ENCODE peak calls at places on chromosomes 12 and 14, in seven cellular contexts. One of them, this sample, is unnamed.

GRCh38 chr12:119842380-119842779 is 34.7 kb downstream of the CIT start:
- DNase-seq in Peyer's patch: no peak
- DNase-seq in CD4-positive, alpha-beta T cell: no peak
- DNase-seq in fibroblast of the aortic adventitia: no peak
- DNase-seq in NT2/D1: no peak
- DNase-seq in stimulated activated CD4-positive, alpha-beta T cell treated with anti-CD3 and anti-CD28 coated beads, Interleukin-1b, Interleukin-23, amount 100 ng/mL, for 1 hour: no peak
- DNase-seq in stimulated activated CD8-positive, alpha-beta memory T cell treated with anti-CD3 and anti-CD28 coated beads, Interleukin-4, amount 100 ng/mL, for 1 hour: no peak
- DNase-seq in this sample: no peak

GRCh38 chr14:78403278-78403815 is 233.2 kb downstream of the NRXN3 start:
- DNase-seq in Peyer's patch: no peak
- DNase-seq in CD4-positive, alpha-beta T cell: no peak
- DNase-seq in fibroblast of the aortic adventitia: peak
- DNase-seq in NT2/D1: no peak
- DNase-seq in stimulated activated CD4-positive, alpha-beta T cell treated with anti-CD3 and anti-CD28 coated beads, Interleukin-1b, Interleukin-23, amount 100 ng/mL, for 1 hour: no peak
- DNase-seq in stimulated activated CD8-positive, alpha-beta memory T cell treated with anti-CD3 and anti-CD28 coated beads, Interleukin-4, amount 100 ng/mL, for 1 hour: no peak
- DNase-seq in this sample: no peak

GRCh38 chr14:68627868-68628604 is 164.8 kb downstream of the ZFP36L1 start:
- DNase-seq in Peyer's patch: peak
- DNase-seq in CD4-positive, alpha-beta T cell: peak
- DNase-seq in fibroblast of the aortic adventitia: no peak
- DNase-seq in NT2/D1: peak
- DNase-seq in stimulated activated CD4-positive, alpha-beta T cell treated with anti-CD3 and anti-CD28 coated beads, Interleukin-1b, Interleukin-23, amount 100 ng/mL, for 1 hour: peak
- DNase-seq in stimulated activated CD8-positive, alpha-beta memory T cell treated with anti-CD3 and anti-CD28 coated beads, Interleukin-4, amount 100 ng/mL, for 1 hour: peak
- DNase-seq in this sample: peak

GRCh38 chr12:1834186-1834925 is 14.0 kb downstream of the LRTM2 start:
- DNase-seq in Peyer's patch: no peak
- DNase-seq in CD4-positive, alpha-beta T cell: no peak
- DNase-seq in fibroblast of the aortic adventitia: no peak
- DNase-seq in NT2/D1: no peak
- DNase-seq in stimulated activated CD4-positive, alpha-beta T cell treated with anti-CD3 and anti-CD28 coated beads, Interleukin-1b, Interleukin-23, amount 100 ng/mL, for 1 hour: no peak
- DNase-seq in stimulated activated CD8-positive, alpha-beta memory T cell treated with anti-CD3 and anti-CD28 coated beads, Interleukin-4, amount 100 ng/mL, for 1 hour: no peak
- DNase-seq in this sample: no peak

GRCh38 chr12:56224954-56225353 is 812 bp downstream of the NABP2 start:
- DNase-seq in Peyer's patch: no peak
- DNase-seq in CD4-positive, alpha-beta T cell: no peak
- DNase-seq in fibroblast of the aortic adventitia: no peak
- DNase-seq in NT2/D1: no peak
- DNase-seq in stimulated activated CD4-positive, alpha-beta T cell treated with anti-CD3 and anti-CD28 coated beads, Interleukin-1b, Interleukin-23, amount 100 ng/mL, for 1 hour: no peak
- DNase-seq in stimulated activated CD8-positive, alpha-beta memory T cell treated with anti-CD3 and anti-CD28 coated beads, Interleukin-4, amount 100 ng/mL, for 1 hour: no peak
- DNase-seq in this sample: no peak

GRCh38 chr12:88334271-88334670 is 192.2 kb downstream of the TMTC3 start:
- DNase-seq in Peyer's patch: no peak
- DNase-seq in CD4-positive, alpha-beta T cell: no peak
- DNase-seq in fibroblast of the aortic adventitia: peak
- DNase-seq in NT2/D1: no peak
- DNase-seq in stimulated activated CD4-positive, alpha-beta T cell treated with anti-CD3 and anti-CD28 coated beads, Interleukin-1b, Interleukin-23, amount 100 ng/mL, for 1 hour: no peak
- DNase-seq in stimulated activated CD8-positive, alpha-beta memory T cell treated with anti-CD3 and anti-CD28 coated beads, Interleukin-4, amount 100 ng/mL, for 1 hour: no peak
- DNase-seq in this sample: no peak

GRCh38 chr14:32709072-32709471 is 229.6 kb upstream of the NPAS3 start:
- DNase-seq in Peyer's patch: no peak
- DNase-seq in CD4-positive, alpha-beta T cell: no peak
- DNase-seq in fibroblast of the aortic adventitia: peak
- DNase-seq in NT2/D1: no peak
- DNase-seq in stimulated activated CD4-positive, alpha-beta T cell treated with anti-CD3 and anti-CD28 coated beads, Interleukin-1b, Interleukin-23, amount 100 ng/mL, for 1 hour: no peak
- DNase-seq in stimulated activated CD8-positive, alpha-beta memory T cell treated with anti-CD3 and anti-CD28 coated beads, Interleukin-4, amount 100 ng/mL, for 1 hour: no peak
- DNase-seq in this sample: no peak

GRCh38 chr14:55699131-55700057 is 119.4 kb downstream of the KTN1 start:
- DNase-seq in Peyer's patch: no peak
- DNase-seq in CD4-positive, alpha-beta T cell: no peak
- DNase-seq in fibroblast of the aortic adventitia: peak
- DNase-seq in NT2/D1: peak
- DNase-seq in stimulated activated CD4-positive, alpha-beta T cell treated with anti-CD3 and anti-CD28 coated beads, Interleukin-1b, Interleukin-23, amount 100 ng/mL, for 1 hour: no peak
- DNase-seq in stimulated activated CD8-positive, alpha-beta memory T cell treated with anti-CD3 and anti-CD28 coated beads, Interleukin-4, amount 100 ng/mL, for 1 hour: no peak
- DNase-seq in this sample: no peak

GRCh38 chr14:39374846-39375245 is 57.4 kb downstream of the FBXO33 start:
- DNase-seq in Peyer's patch: no peak
- DNase-seq in CD4-positive, alpha-beta T cell: no peak
- DNase-seq in fibroblast of the aortic adventitia: peak
- DNase-seq in NT2/D1: no peak
- DNase-seq in stimulated activated CD4-positive, alpha-beta T cell treated with anti-CD3 and anti-CD28 coated beads, Interleukin-1b, Interleukin-23, amount 100 ng/mL, for 1 hour: no peak
- DNase-seq in stimulated activated CD8-positive, alpha-beta memory T cell treated with anti-CD3 and anti-CD28 coated beads, Interleukin-4, amount 100 ng/mL, for 1 hour: no peak
- DNase-seq in this sample: no peak

GRCh38 chr12:113019045-113019444 is 37.5 kb upstream of the DTX1 start:
- DNase-seq in Peyer's patch: no peak
- DNase-seq in CD4-positive, alpha-beta T cell: no peak
- DNase-seq in fibroblast of the aortic adventitia: peak
- DNase-seq in NT2/D1: no peak
- DNase-seq in stimulated activated CD4-positive, alpha-beta T cell treated with anti-CD3 and anti-CD28 coated beads, Interleukin-1b, Interleukin-23, amount 100 ng/mL, for 1 hour: no peak
- DNase-seq in stimulated activated CD8-positive, alpha-beta memory T cell treated with anti-CD3 and anti-CD28 coated beads, Interleukin-4, amount 100 ng/mL, for 1 hour: no peak
- DNase-seq in this sample: no peak

GRCh38 chr14:72451081-72451972 is 442.6 kb downstream of the DPF3 start:
- DNase-seq in Peyer's patch: peak
- DNase-seq in CD4-positive, alpha-beta T cell: peak
- DNase-seq in fibroblast of the aortic adventitia: no peak
- DNase-seq in NT2/D1: no peak
- DNase-seq in stimulated activated CD4-positive, alpha-beta T cell treated with anti-CD3 and anti-CD28 coated beads, Interleukin-1b, Interleukin-23, amount 100 ng/mL, for 1 hour: no peak
- DNase-seq in stimulated activated CD8-positive, alpha-beta memory T cell treated with anti-CD3 and anti-CD28 coated beads, Interleukin-4, amount 100 ng/mL, for 1 hour: no peak
- DNase-seq in this sample: no peak

GRCh38 chr14:51844482-51844881 is 15.9 kb upstream of the GNG2 start:
- DNase-seq in Peyer's patch: peak
- DNase-seq in CD4-positive, alpha-beta T cell: no peak
- DNase-seq in fibroblast of the aortic adventitia: no peak
- DNase-seq in NT2/D1: no peak
- DNase-seq in stimulated activated CD4-positive, alpha-beta T cell treated with anti-CD3 and anti-CD28 coated beads, Interleukin-1b, Interleukin-23, amount 100 ng/mL, for 1 hour: no peak
- DNase-seq in stimulated activated CD8-positive, alpha-beta memory T cell treated with anti-CD3 and anti-CD28 coated beads, Interleukin-4, amount 100 ng/mL, for 1 hour: no peak
- DNase-seq in this sample: no peak

GRCh38 chr14:84445486-84445885 is 1084.5 kb upstream of the FLRT2 start:
- DNase-seq in Peyer's patch: no peak
- DNase-seq in CD4-positive, alpha-beta T cell: no peak
- DNase-seq in fibroblast of the aortic adventitia: no peak
- DNase-seq in NT2/D1: no peak
- DNase-seq in stimulated activated CD4-positive, alpha-beta T cell treated with anti-CD3 and anti-CD28 coated beads, Interleukin-1b, Interleukin-23, amount 100 ng/mL, for 1 hour: no peak
- DNase-seq in stimulated activated CD8-positive, alpha-beta memory T cell treated with anti-CD3 and anti-CD28 coated beads, Interleukin-4, amount 100 ng/mL, for 1 hour: no peak
- DNase-seq in this sample: no peak

GRCh38 chr12:120413901-120414695 is 23.8 kb upstream of the COX6A1 start:
- DNase-seq in Peyer's patch: no peak
- DNase-seq in CD4-positive, alpha-beta T cell: no peak
- DNase-seq in fibroblast of the aortic adventitia: no peak
- DNase-seq in NT2/D1: peak
- DNase-seq in stimulated activated CD4-positive, alpha-beta T cell treated with anti-CD3 and anti-CD28 coated beads, Interleukin-1b, Interleukin-23, amount 100 ng/mL, for 1 hour: no peak
- DNase-seq in stimulated activated CD8-positive, alpha-beta memory T cell treated with anti-CD3 and anti-CD28 coated beads, Interleukin-4, amount 100 ng/mL, for 1 hour: no peak
- DNase-seq in this sample: no peak

GRCh38 chr14:104303705-104304425 is 165.5 kb downstream of the KIF26A start:
- DNase-seq in Peyer's patch: no peak
- DNase-seq in CD4-positive, alpha-beta T cell: no peak
- DNase-seq in fibroblast of the aortic adventitia: no peak
- DNase-seq in NT2/D1: no peak
- DNase-seq in stimulated activated CD4-positive, alpha-beta T cell treated with anti-CD3 and anti-CD28 coated beads, Interleukin-1b, Interleukin-23, amount 100 ng/mL, for 1 hour: no peak
- DNase-seq in stimulated activated CD8-positive, alpha-beta memory T cell treated with anti-CD3 and anti-CD28 coated beads, Interleukin-4, amount 100 ng/mL, for 1 hour: no peak
- DNase-seq in this sample: no peak

GRCh38 chr12:130119241-130119861 is 42.9 kb upstream of the FZD10 start:
- DNase-seq in Peyer's patch: no peak
- DNase-seq in CD4-positive, alpha-beta T cell: no peak
- DNase-seq in fibroblast of the aortic adventitia: no peak
- DNase-seq in NT2/D1: no peak
- DNase-seq in stimulated activated CD4-positive, alpha-beta T cell treated with anti-CD3 and anti-CD28 coated beads, Interleukin-1b, Interleukin-23, amount 100 ng/mL, for 1 hour: no peak
- DNase-seq in stimulated activated CD8-positive, alpha-beta memory T cell treated with anti-CD3 and anti-CD28 coated beads, Interleukin-4, amount 100 ng/mL, for 1 hour: no peak
- DNase-seq in this sample: no peak

This sample was measured in upper lobe of right lung.